ENCODE peak calls at places on chromosomes 3 and 15, in seven cellular contexts. R, H, A, K, M, P and B are unnamed samples.

GRCh38 chr3:59381282-59381681 is 331.5 kb upstream of the CFAP20DC start:
- DNase-seq in R (no peak), P (no peak), A (no peak), H (no peak), M (no peak), K (no peak), B (no peak)

GRCh38 chr3:188788621-188789081 is 383.1 kb upstream of the TPRG1 start:
- DNase-seq in M (peak), K (peak), A (no peak), R (peak), H (peak), P (no peak), B (peak)

GRCh38 chr3:188003188-188004171 is 150.5 kb upstream of the LPP start:
- DNase-seq in K (no peak), M (no peak), R (no peak), H (no peak), P (no peak), A (no peak), B (peak)

GRCh38 chr3:58659051-58659675 is 7.4 kb downstream of the FAM3D start:
- DNase-seq in H (no peak), A (peak), K (no peak), M (peak), P (no peak), R (no peak), B (peak)

GRCh38 chr3:126451511-126451910 is 24.2 kb downstream of the ZXDC start:
- DNase-seq in K (no peak), M (no peak), H (no peak), R (no peak), P (peak), A (no peak), B (no peak)

GRCh38 chr3:15256861-15257341 is 50.9 kb downstream of the CAPN7 start:
- DNase-seq in P (no peak), R (no peak), H (no peak), K (no peak), M (no peak), A (no peak), B (no peak)

GRCh38 chr15:63605036-63605435 is 7.8 kb downstream of the FBXL22 start:
- DNase-seq in M (no peak), R (no peak), A (no peak), K (no peak), H (no peak), P (no peak), B (no peak)

GRCh38 chr15:92839696-92840095 is 60.4 kb upstream of the CHD2 start:
- DNase-seq in H (no peak), K (no peak), M (no peak), P (no peak), R (no peak), A (no peak), B (no peak)

GRCh38 chr15:31260646-31261265 is 65.9 kb upstream of the KLF13 start:
- DNase-seq in P (peak), M (no peak), H (no peak), K (no peak), A (peak), R (no peak), B (no peak)

GRCh38 chr3:124770341-124771082 is 40.3 kb downstream of the UMPS start:
- DNase-seq in R (no peak), P (peak), M (peak), H (no peak), A (peak), K (no peak), B (peak)

GRCh38 chr3:52609316-52609815 is 73.0 kb downstream of the UQCC5 start:
- DNase-seq in K (no peak), H (no peak), P (no peak), R (no peak), M (no peak), A (no peak), B (no peak)

GRCh38 chr15:63018639-63019038 is 23.9 kb upstream of the TPM1 start:
- DNase-seq in A (no peak), H (no peak), M (no peak), R (no peak), P (no peak), K (no peak), B (peak)

GRCh38 chr3:170714562-170715535 is 129.0 kb upstream of the SLC7A14 start:
- DNase-seq in K (no peak), R (no peak), H (no peak), M (no peak), A (no peak), P (no peak), B (peak)

GRCh38 chr3:14492948-14493881 is 46.9 kb downstream of the GRIP2 start:
- DNase-seq in K (no peak), A (no peak), M (no peak), H (no peak), P (peak), R (no peak), B (no peak)

GRCh38 chr15:31847961-31848360 is 182.4 kb upstream of the CHRNA7 start:
- DNase-seq in A (no peak), P (no peak), R (no peak), H (no peak), M (no peak), K (no peak), B (no peak)

GRCh38 chr3:168422843-168423242 is 327.1 kb upstream of the GOLIM4 start:
- DNase-seq in P (no peak), H (no peak), R (no peak), K (no peak), M (no peak), A (no peak), B (no peak)

GRCh38 chr3:96000963-96001362 is 813.4 kb upstream of the EPHA6 start:
- DNase-seq in M (no peak), R (no peak), A (no peak), P (no peak), H (no peak), K (no peak), B (no peak)

GRCh38 chr3:167738037-167738436 is 2.5 kb downstream of the SERPINI1 start:
- DNase-seq in A (no peak), P (no peak), H (no peak), M (no peak), K (no peak), R (no peak), B (no peak)

GRCh38 chr3:128623762-128624176 is 26.8 kb downstream of the RPN1 start:
- DNase-seq in A (peak), P (no peak), K (no peak), H (no peak), R (no peak), M (peak), B (no peak)

GRCh38 chr3:69930564-69930963 is 69.0 kb upstream of the SAMMSON start:
- DNase-seq in P (no peak), R (no peak), A (no peak), H (no peak), K (no peak), M (no peak), B (no peak)

GRCh38 chr15:51263726-51264125 is 74.7 kb downstream of the CYP19A1 start:
- DNase-seq in H (no peak), A (no peak), K (no peak), M (no peak), P (no peak), R (no peak), B (no peak)

GRCh38 chr3:19420159-19420558 is 271.8 kb downstream of the KCNH8 start:
- DNase-seq in H (no peak), P (no peak), R (no peak), M (no peak), K (no peak), A (no peak), B (no peak)

GRCh38 chr3:17753271-17753992 is 11.0 kb upstream of the TBC1D5 start:
- DNase-seq in H (no peak), K (no peak), R (no peak), P (no peak), M (no peak), A (no peak), B (no peak)

GRCh38 chr3:76405196-76405595 is 619.8 kb upstream of the ZNF717 start:
- DNase-seq in H (no peak), M (no peak), R (no peak), A (no peak), P (no peak), K (no peak), B (no peak)

GRCh38 chr15:61301701-61302100 is 72.6 kb upstream of the RORA start:
- DNase-seq in P (no peak), M (no peak), K (no peak), A (no peak), R (no peak), H (no peak), B (no peak)

GRCh38 chr15:80695911-80696651 is 971 bp downstream of the ABHD17C start:
- DNase-seq in M (peak), P (no peak), A (no peak), K (no peak), H (peak), R (no peak), B (peak)

GRCh38 chr15:78461171-78461881 is 23.3 kb downstream of the IREB2 start:
- DNase-seq in K (no peak), H (peak), M (peak), R (no peak), A (no peak), P (no peak), B (peak)

GRCh38 chr15:78265752-78266224 is 1.4 kb downstream of the DNAJA4 start:
- DNase-seq in M (peak), K (no peak), P (no peak), A (no peak), R (no peak), H (no peak), B (peak)

GRCh38 chr3:45881031-45882022 is 5.0 kb upstream of the CCR9 start:
- DNase-seq in P (no peak), H (peak), R (peak), M (peak), A (no peak), K (peak), B (peak)

GRCh38 chr15:51623386-51623938 is 891 bp upstream of the DMXL2 start:
- DNase-seq in K (no peak), H (no peak), P (no peak), M (no peak), A (no peak), R (no peak), B (no peak)

GRCh38 chr3:99313481-99313880 is 324.9 kb upstream of the COL8A1 start:
- DNase-seq in H (no peak), K (no peak), R (no peak), A (no peak), P (no peak), M (peak), B (no peak)